ENCODE peak calls at places on chromosome 4, in eight cellular contexts. One of them, this sample, is unnamed.

GRCh38 chr4:70522626-70523025 is 4.3 kb downstream of the AMTN start:
- DNase-seq in breast epithelium: no peak
- DNase-seq in body of pancreas: no peak
- DNase-seq in endodermal cell: no peak
- DNase-seq in testis: no peak
- DNase-seq in hepatocyte: no peak
- DNase-seq in psoas muscle: no peak
- DNase-seq in upper lobe of left lung: no peak
- DNase-seq in this sample: no peak

GRCh38 chr4:4574792-4575191 is 32.9 kb upstream of the STX18 start:
- DNase-seq in breast epithelium: no peak
- DNase-seq in body of pancreas: peak; percentile 42
- DNase-seq in endodermal cell: peak; percentile 69
- DNase-seq in testis: peak; percentile 76
- DNase-seq in hepatocyte: peak; percentile 87
- DNase-seq in psoas muscle: no peak
- DNase-seq in upper lobe of left lung: peak; percentile 55
- DNase-seq in this sample: no peak

GRCh38 chr4:95388911-95389310 is 159.9 kb downstream of the UNC5C start:
- DNase-seq in breast epithelium: no peak
- DNase-seq in body of pancreas: no peak
- DNase-seq in endodermal cell: no peak
- DNase-seq in testis: no peak
- DNase-seq in hepatocyte: no peak
- DNase-seq in psoas muscle: no peak
- DNase-seq in upper lobe of left lung: no peak
- DNase-seq in this sample: no peak

GRCh38 chr4:48041535-48042137 is 25.1 kb downstream of the NIPAL1 start:
- DNase-seq in breast epithelium: no peak
- DNase-seq in body of pancreas: no peak
- DNase-seq in endodermal cell: no peak
- DNase-seq in testis: no peak
- DNase-seq in hepatocyte: no peak
- DNase-seq in psoas muscle: no peak
- DNase-seq in upper lobe of left lung: no peak
- DNase-seq in this sample: no peak

GRCh38 chr4:37455301-37456062 is 210.9 kb downstream of the NWD2 start:
- DNase-seq in breast epithelium: no peak
- DNase-seq in body of pancreas: peak; percentile 61
- DNase-seq in endodermal cell: no peak
- DNase-seq in testis: no peak
- DNase-seq in hepatocyte: no peak
- DNase-seq in psoas muscle: no peak
- DNase-seq in upper lobe of left lung: peak; percentile 67
- DNase-seq in this sample: no peak

GRCh38 chr4:184895012-184895795 is 69.4 kb upstream of the ACSL1 start:
- DNase-seq in breast epithelium: no peak
- DNase-seq in body of pancreas: no peak
- DNase-seq in endodermal cell: no peak
- DNase-seq in testis: no peak
- DNase-seq in hepatocyte: no peak
- DNase-seq in psoas muscle: no peak
- DNase-seq in upper lobe of left lung: no peak
- DNase-seq in this sample: peak; percentile 30

GRCh38 chr4:19455850-19456602 is 795.7 kb upstream of the SLIT2 start:
- DNase-seq in breast epithelium: no peak
- DNase-seq in body of pancreas: no peak
- DNase-seq in endodermal cell: no peak
- DNase-seq in testis: peak; percentile 21
- DNase-seq in hepatocyte: no peak
- DNase-seq in psoas muscle: no peak
- DNase-seq in upper lobe of left lung: no peak
- DNase-seq in this sample: no peak

GRCh38 chr4:139740121-139740520 is 74.5 kb downstream of the MGST2 start:
- DNase-seq in breast epithelium: no peak
- DNase-seq in body of pancreas: peak; percentile 36
- DNase-seq in endodermal cell: peak; percentile 42
- DNase-seq in testis: no peak
- DNase-seq in hepatocyte: no peak
- DNase-seq in psoas muscle: peak; percentile 79
- DNase-seq in upper lobe of left lung: no peak
- DNase-seq in this sample: no peak

GRCh38 chr4:36824682-36825081 is 419.9 kb upstream of the NWD2 start:
- DNase-seq in breast epithelium: no peak
- DNase-seq in body of pancreas: no peak
- DNase-seq in endodermal cell: peak; percentile 55
- DNase-seq in testis: no peak
- DNase-seq in hepatocyte: no peak
- DNase-seq in psoas muscle: no peak
- DNase-seq in upper lobe of left lung: no peak
- DNase-seq in this sample: no peak

GRCh38 chr4:64582492-64582891 is 173.2 kb upstream of the TECRL start:
- DNase-seq in breast epithelium: no peak
- DNase-seq in body of pancreas: no peak
- DNase-seq in endodermal cell: peak; percentile 60
- DNase-seq in testis: no peak
- DNase-seq in hepatocyte: peak; percentile 5
- DNase-seq in psoas muscle: no peak
- DNase-seq in upper lobe of left lung: no peak
- DNase-seq in this sample: no peak

GRCh38 chr4:60617731-60618130 is 582.4 kb upstream of the ADGRL3 start:
- DNase-seq in breast epithelium: no peak
- DNase-seq in body of pancreas: no peak
- DNase-seq in endodermal cell: no peak
- DNase-seq in testis: no peak
- DNase-seq in hepatocyte: no peak
- DNase-seq in psoas muscle: no peak
- DNase-seq in upper lobe of left lung: no peak
- DNase-seq in this sample: no peak

GRCh38 chr4:77358315-77358928 is 201.4 kb downstream of the CCNG2 start:
- DNase-seq in breast epithelium: no peak
- DNase-seq in body of pancreas: peak; percentile 38
- DNase-seq in endodermal cell: peak; percentile 61
- DNase-seq in testis: peak; percentile 14
- DNase-seq in hepatocyte: peak; percentile 71
- DNase-seq in psoas muscle: no peak
- DNase-seq in upper lobe of left lung: no peak
- DNase-seq in this sample: no peak
- TF ChIP-seq CTCF in breast epithelium: peak; percentile 38
- TF ChIP-seq CTCF in body of pancreas: peak; percentile 31
- TF ChIP-seq CTCF in endodermal cell: peak; percentile 79
- TF ChIP-seq CTCF in testis: peak; percentile 51
- TF ChIP-seq CTCF in hepatocyte: peak; percentile 70
- TF ChIP-seq CTCF in psoas muscle: peak; percentile 46
- TF ChIP-seq CTCF in upper lobe of left lung: peak; percentile 49
- TF ChIP-seq CTCF in this sample: peak; percentile 20

GRCh38 chr4:144906181-144906895 is 191.7 kb downstream of the ANAPC10 start:
- DNase-seq in breast epithelium: no peak
- DNase-seq in body of pancreas: no peak
- DNase-seq in endodermal cell: no peak
- DNase-seq in testis: peak; percentile 19
- DNase-seq in hepatocyte: peak; percentile 14
- DNase-seq in psoas muscle: no peak
- DNase-seq in upper lobe of left lung: no peak
- DNase-seq in this sample: no peak
- H3K27ac ChIP-seq in breast epithelium: no peak overlapping the region
- H3K27ac ChIP-seq in body of pancreas: no peak overlapping the region
- H3K27ac ChIP-seq in endodermal cell: no peak overlapping the region
- H3K27ac ChIP-seq in testis: no peak overlapping the region
- H3K27ac ChIP-seq in hepatocyte: peak overlapping the region; percentile 26
- H3K27ac ChIP-seq in psoas muscle: no peak overlapping the region
- H3K27ac ChIP-seq in upper lobe of left lung: no peak overlapping the region
- H3K27ac ChIP-seq in this sample: no peak overlapping the region

DNA sequence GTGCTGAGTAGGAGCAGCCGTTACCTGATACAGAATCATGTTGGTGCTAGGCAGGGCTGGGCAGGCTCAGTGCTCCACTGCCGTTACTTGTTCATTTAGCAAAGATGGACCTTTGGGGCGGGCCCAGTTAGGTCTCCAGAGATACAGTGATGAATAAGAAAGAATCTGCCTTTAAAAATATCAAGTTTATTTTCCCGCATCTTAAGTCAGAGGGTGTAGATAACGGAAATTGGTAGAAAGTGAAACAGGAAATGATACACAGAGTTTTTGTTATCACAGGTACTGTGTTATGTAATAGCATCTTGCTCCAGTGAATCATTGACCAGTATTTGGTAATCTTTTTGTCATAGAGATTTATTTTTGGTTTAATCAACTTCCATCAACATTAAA is 5.5 kb downstream of the TMEM131L start:
- DNase-seq in breast epithelium: no peak
- DNase-seq in body of pancreas: no peak
- DNase-seq in endodermal cell: no peak
- DNase-seq in testis: no peak
- DNase-seq in hepatocyte: no peak
- DNase-seq in psoas muscle: no peak
- DNase-seq in upper lobe of left lung: no peak
- DNase-seq in this sample: no peak
- H3K36me3 ChIP-seq in breast epithelium: no peaks in the 10 kb centered on the region
- H3K36me3 ChIP-seq in body of pancreas: peaks cover 2% of the 10 kb centered on the region
- H3K36me3 ChIP-seq in endodermal cell: no peaks in the 10 kb centered on the region
- H3K36me3 ChIP-seq in testis: no peaks in the 10 kb centered on the region
- H3K36me3 ChIP-seq in hepatocyte: no peaks in the 10 kb centered on the region
- H3K36me3 ChIP-seq in psoas muscle: peaks cover 27% of the 10 kb centered on the region
- H3K36me3 ChIP-seq in upper lobe of left lung: no peaks in the 10 kb centered on the region
- H3K36me3 ChIP-seq in this sample: no peaks in the 10 kb centered on the region

DNA sequence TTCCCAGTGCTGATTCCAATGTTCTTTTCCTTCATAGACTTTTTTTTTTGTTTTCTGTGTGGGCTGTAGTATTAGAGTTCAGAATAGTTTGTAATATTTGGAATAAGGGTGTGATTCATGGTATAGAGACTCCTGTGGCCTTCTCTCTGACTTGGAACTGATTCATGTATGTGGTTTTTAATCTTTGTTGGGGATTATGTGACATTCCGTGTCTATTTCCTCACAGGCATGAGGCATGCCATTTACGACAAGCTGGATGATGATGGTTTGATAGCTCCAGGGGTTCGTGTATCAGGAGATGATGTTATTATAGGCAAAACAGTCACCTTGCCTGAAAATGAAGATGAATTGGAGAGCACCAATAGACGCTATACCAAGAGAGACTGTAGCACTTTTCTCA is 44.4 kb downstream of the POLR2B start:
- DNase-seq in breast epithelium: no peak
- DNase-seq in body of pancreas: no peak
- DNase-seq in endodermal cell: no peak
- DNase-seq in testis: no peak
- DNase-seq in hepatocyte: no peak
- DNase-seq in psoas muscle: no peak
- DNase-seq in upper lobe of left lung: no peak
- DNase-seq in this sample: no peak
- TF ChIP-seq CTCF in breast epithelium: no peak
- TF ChIP-seq CTCF in body of pancreas: no peak
- TF ChIP-seq CTCF in endodermal cell: no peak
- TF ChIP-seq CTCF in testis: no peak
- TF ChIP-seq CTCF in hepatocyte: no peak
- TF ChIP-seq CTCF in psoas muscle: no peak
- TF ChIP-seq CTCF in upper lobe of left lung: no peak
- TF ChIP-seq CTCF in this sample: no peak